ENCODE peak calls at places on chromosomes 12 and 14, in four cellular contexts. H, L, I and R are unnamed samples.

GRCh38 chr14:32648434-32648833 is 290.2 kb upstream of the NPAS3 start:
- DNase-seq in I (peak; percentile 42), H (no peak), L (peak; percentile 69), R (peak; percentile 90)

GRCh38 chr14:33282181-33282580 is 343.5 kb downstream of the NPAS3 start:
- DNase-seq in H (no peak), L (no peak), I (no peak), R (no peak)

GRCh38 chr12:130143136-130143535 is 19.1 kb upstream of the FZD10 start:
- DNase-seq in H (no peak), L (no peak), I (no peak), R (no peak)

GRCh38 chr12:48602192-48602989 is 32.5 kb upstream of the LALBA start:
- DNase-seq in I (no peak), H (no peak), L (no peak), R (peak; percentile 41)

GRCh38 chr14:101559624-101560533 is 1.4 kb upstream of the DIO3 start:
- DNase-seq in L (peak; percentile 11), H (no peak), I (peak; percentile 6), R (no peak)

GRCh38 chr12:121784460-121784859 is 9.0 kb downstream of the RHOF start:
- DNase-seq in L (no peak), H (no peak), I (peak; percentile 87), R (peak; percentile 96)

GRCh38 chr14:65958664-65959562 is 527.3 kb upstream of the CCDC196 start:
- DNase-seq in L (peak; percentile 51), H (no peak), I (peak; percentile 56), R (peak; percentile 45)

GRCh38 chr14:102183922-102184677 is 44.4 kb downstream of the WDR20 start:
- DNase-seq in L (no peak), I (no peak), H (no peak), R (no peak)

GRCh38 chr14:88301381-88301780 is 21.7 kb downstream of the KCNK10 start:
- DNase-seq in I (no peak), H (no peak), L (no peak), R (no peak)

GRCh38 chr14:66066991-66067788 is 419.0 kb upstream of the CCDC196 start:
- DNase-seq in I (peak; percentile 63), L (no peak), H (no peak), R (peak; percentile 34)

GRCh38 chr12:106722854-106723253 is 51.6 kb upstream of the RIC8B start:
- DNase-seq in H (no peak), L (no peak), I (no peak), R (no peak)

GRCh38 chr12:119624971-119625370 is 31.4 kb downstream of the TMEM233 start:
- DNase-seq in I (peak; percentile 53), L (no peak), H (no peak), R (no peak)

GRCh38 chr14:102317564-102318248 is 1.8 kb upstream of the ZNF839 start:
- DNase-seq in L (peak; percentile 46), I (peak; percentile 20), H (peak; percentile 84), R (peak; percentile 18)

GRCh38 chr14:64088647-64088964 is 205.6 kb downstream of the ESR2 start:
- DNase-seq in L (no peak), I (no peak), H (no peak), R (no peak)

GRCh38 chr12:147242-147641 is 66.7 kb downstream of the SLC6A12 start:
- DNase-seq in H (no peak), I (no peak), L (no peak), R (no peak)

GRCh38 chr14:53054457-53054856 is 98.7 kb downstream of the DDHD1 start:
- DNase-seq in H (no peak), I (peak; percentile 44), L (peak; percentile 39), R (peak; percentile 91)

GRCh38 chr14:38197761-38198345 is 9.9 kb upstream of the SSTR1 start:
- DNase-seq in H (no peak), I (no peak), L (no peak), R (peak; percentile 60)

GRCh38 chr12:57248934-57249742 is 1.8 kb downstream of the STAC3 start:
- DNase-seq in L (no peak), H (peak; percentile 92), I (no peak), R (peak; percentile 19)

GRCh38 chr12:130398089-130398848 is 60.6 kb downstream of the PIWIL1 start:
- DNase-seq in I (no peak), H (no peak), L (no peak), R (no peak)

GRCh38 chr14:61537567-61538463 is 157.5 kb upstream of the HIF1A start:
- DNase-seq in H (no peak), I (peak; percentile 95), L (peak; percentile 85), R (peak; percentile 86)

GRCh38 chr14:41913398-41913797 is 306.7 kb downstream of the LRFN5 start:
- DNase-seq in H (no peak), I (no peak), L (no peak), R (no peak)

GRCh38 chr12:131379758-131380157 is 331.1 kb upstream of the SFSWAP start:
- DNase-seq in I (no peak), H (no peak), L (no peak), R (no peak)

GRCh38 chr14:94548999-94549985 is 11.9 kb upstream of the SERPINA4 start:
- DNase-seq in L (peak; percentile 69), I (peak; percentile 70), H (peak; percentile 42), R (peak; percentile 49)

GRCh38 chr12:47280543-47281330 is 201.0 kb upstream of the AMIGO2 start:
- DNase-seq in I (no peak), H (no peak), L (no peak), R (no peak)

GRCh38 chr14:92160619-92161018 is 38.9 kb downstream of the CPSF2 start:
- DNase-seq in L (peak; percentile 90), I (peak; percentile 90), H (peak; percentile 7), R (peak; percentile 90)

GRCh38 chr14:55416866-55417265 is 5.2 kb upstream of the ATG14 start:
- DNase-seq in I (peak; percentile 22), H (peak; percentile 18), L (peak; percentile 21), R (peak; percentile 33)

GRCh38 chr12:53591301-53592206 is 34.6 kb downstream of the ATF7 start:
- DNase-seq in I (no peak), H (no peak), L (peak; percentile 24), R (no peak)

GRCh38 chr12:15855646-15856045 is 26.5 kb upstream of the STRAP start:
- DNase-seq in L (peak; percentile 73), I (peak; percentile 31), H (no peak), R (peak; percentile 85)

GRCh38 chr14:88518592-88519512 is 36.0 kb downstream of the PTPN21 start:
- DNase-seq in L (peak; percentile 75), H (no peak), I (peak; percentile 54), R (peak; percentile 86)

GRCh38 chr14:102993523-102993922 is 63.8 kb downstream of the CDC42BPB start:
- DNase-seq in H (no peak), I (peak; percentile 55), L (peak; percentile 45), R (peak; percentile 69)

GRCh38 chr12:52529417-52529816 is 9.2 kb upstream of the KRT5 start:
- DNase-seq in L (no peak), H (no peak), I (no peak), R (no peak)
- H3K4me3 ChIP-seq in L (no peak overlapping the region), H (no peak overlapping the region), I (no peak overlapping the region), R (no peak overlapping the region)

GRCh38 chr12:58741226-58741625 is 179.1 kb downstream of the LRIG3 start:
- DNase-seq in I (no peak), L (no peak), H (no peak), R (peak; percentile 20)
- TF ChIP-seq CTCF in I (no peak), L (peak; percentile 31), H (no peak), R (no peak)

GRCh38 chr14:23183076-23183475 is 384 bp downstream of the SLC7A8 start:
- DNase-seq in L (no peak), H (no peak), I (no peak), R (no peak)
- H3K4me3 ChIP-seq in L (peak overlapping the region; percentile 50), H (peak overlapping the region; percentile 35), I (peak overlapping the region; percentile 53), R (peak overlapping the region; percentile 47)

DNA sequence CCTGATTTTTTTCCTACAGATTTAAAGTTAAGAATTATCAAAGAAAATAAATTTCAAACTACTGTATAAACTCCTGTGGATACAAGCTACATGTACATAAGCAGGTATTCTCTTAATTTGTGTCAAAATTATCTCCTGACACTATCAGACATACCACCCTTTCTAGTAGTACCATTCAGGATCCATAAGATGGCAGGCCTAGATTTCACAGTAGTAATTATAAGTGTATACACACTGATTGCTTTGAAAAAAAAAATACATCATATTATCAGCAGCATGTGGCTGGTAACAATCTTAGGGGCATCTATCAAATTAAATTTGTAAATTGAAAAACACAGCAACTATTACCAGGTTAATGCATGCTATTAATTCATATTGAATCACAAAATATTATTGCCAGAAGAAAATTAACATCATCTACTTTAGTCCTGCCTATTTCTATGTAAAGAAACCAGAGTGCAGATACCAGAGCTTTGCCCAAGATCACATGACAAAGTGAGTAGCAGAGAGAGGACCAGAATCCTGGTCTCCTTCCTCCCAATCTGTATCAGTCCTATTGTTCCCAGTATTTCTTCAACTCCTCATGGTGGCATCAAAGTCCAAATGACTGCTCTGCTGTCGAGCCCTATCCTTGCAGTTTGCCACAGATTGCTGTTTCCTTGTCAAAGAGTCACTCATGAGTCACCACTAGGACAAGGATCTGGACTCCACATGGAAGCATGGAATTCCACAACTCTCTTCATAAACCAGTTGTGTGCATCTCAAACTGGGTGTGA is 27.7 kb upstream of the CALM1 start:
- DNase-seq in H (no peak), L (peak; percentile 21), I (no peak), R (peak; percentile 67)
- TF ChIP-seq CTCF in H (no peak), L (peak; percentile 20), I (peak; percentile 2), R (peak; percentile 19)

DNA sequence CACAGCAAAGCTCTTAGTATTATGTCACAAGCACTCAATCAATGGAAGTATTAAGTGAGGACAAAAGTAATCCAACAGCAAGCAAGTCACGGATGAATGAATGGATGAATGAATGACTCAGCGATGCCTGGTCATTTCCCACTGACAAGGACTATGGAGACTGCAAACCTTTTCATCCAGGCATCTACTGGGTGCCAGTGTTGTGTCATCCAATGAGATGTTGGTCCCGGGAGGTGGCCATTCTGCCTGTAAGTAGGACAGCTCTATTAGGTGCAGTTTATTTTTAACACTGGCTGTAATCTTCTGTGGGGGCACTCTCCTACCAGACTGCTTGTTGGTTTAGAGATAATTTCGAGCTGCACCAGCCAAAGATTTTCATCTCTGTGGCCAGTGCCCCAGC is 39.4 kb downstream of the STAB2 start:
- DNase-seq in L (no peak), H (no peak), I (peak; percentile 25), R (peak; percentile 44)
- H3K4me3 ChIP-seq in L (no peak overlapping the region), H (no peak overlapping the region), I (no peak overlapping the region), R (no peak overlapping the region)

DNA sequence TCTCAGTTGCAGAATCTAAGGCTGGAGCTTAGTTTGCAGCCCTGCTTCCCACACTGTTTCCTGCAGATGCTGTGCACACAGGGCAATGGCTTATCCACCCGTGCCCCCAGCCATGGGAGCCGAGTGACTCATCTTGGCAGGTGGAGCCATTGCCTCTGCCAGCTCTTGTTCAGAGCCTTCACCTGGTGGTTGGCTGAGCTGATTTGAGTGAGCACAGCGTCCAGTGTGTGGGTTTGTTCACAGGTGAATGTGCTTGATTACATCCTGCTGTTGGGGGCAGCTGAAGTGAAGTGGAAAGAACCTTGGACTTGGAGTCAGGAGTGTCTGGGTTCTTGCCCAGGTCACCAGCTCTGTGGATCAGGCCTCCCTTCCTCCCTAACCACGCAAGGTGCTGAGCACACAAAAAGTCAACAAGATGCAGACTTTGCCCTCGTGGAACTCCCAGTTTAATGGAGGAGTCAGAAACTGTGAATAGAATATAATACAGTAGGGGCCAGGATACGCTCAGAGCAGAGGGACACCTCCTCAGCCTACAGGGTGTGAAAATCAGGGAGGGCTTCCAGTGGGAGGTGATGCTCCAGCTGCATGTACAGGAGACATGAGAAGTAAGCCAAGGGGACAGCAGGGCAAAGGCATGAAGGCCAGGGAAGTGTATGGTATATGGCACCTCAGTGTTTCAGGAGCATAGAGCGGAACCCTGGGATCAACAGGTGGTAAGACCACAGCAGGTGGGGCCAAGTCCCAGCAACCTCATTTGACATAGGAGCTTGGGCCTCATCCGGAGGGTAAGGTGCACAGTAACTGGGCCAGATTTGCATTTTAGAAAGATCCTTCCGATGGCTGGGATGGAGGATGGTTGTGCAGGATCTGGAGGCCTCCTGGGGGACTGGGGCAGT is 22.8 kb downstream of the JDP2 start:
- DNase-seq in L (peak; percentile 31), H (no peak), I (no peak), R (peak; percentile 51)
- TF ChIP-seq CTCF in L (no peak), H (no peak), I (no peak), R (no peak)

GRCh38 chr14:76268013-76268376 is 107.9 kb upstream of the ESRRB start:
- DNase-seq in L (no peak), H (no peak), I (no peak), R (peak; percentile 4)
- H3K4me3 ChIP-seq in L (peak overlapping the region; percentile 58), H (no peak overlapping the region), I (peak overlapping the region; percentile 48), R (peak overlapping the region; percentile 34)